ENCODE peak calls at places on chromosomes 11 and 22, in eight cellular contexts. G is NCI-H774; O is brain microvascular endothelial cell; P is amniotic stem cell; B is uterus; I is COR-L47; H is stimulated activated CD8-positive, alpha-beta memory T cell treated with anti-CD3 and anti-CD28 coated beads, Interleukin-4, amount 100 ng/mL, for 1 hour; V is GOT3. T is an unnamed sample.

GRCh38 chr22:23859201-23859600 is 1.5 kb downstream of the SLC2A11 start:
- DNase-seq in G (no peak), O (no peak), P (no peak), B (no peak), I (no peak), H (no peak), V (no peak), T (no peak)

GRCh38 chr11:13720940-13721339 is 52.5 kb downstream of the FAR1 start:
- DNase-seq in G (no peak), O (no peak), P (no peak), B (no peak), I (no peak), H (no peak), V (no peak), T (no peak)

GRCh38 chr11:104127828-104128227 is 36.1 kb downstream of the PDGFD start:
- DNase-seq in G (no peak), O (peak; percentile 55), P (no peak), B (no peak), I (no peak), H (no peak), V (no peak), T (no peak)

GRCh38 chr11:92424281-92424680 is 199.7 kb downstream of the FAT3 start:
- DNase-seq in G (no peak), O (peak; percentile 24), P (no peak), B (no peak), I (no peak), H (no peak), V (no peak), T (no peak)

GRCh38 chr11:76501526-76501925 is 56.7 kb downstream of the EMSY start:
- DNase-seq in G (no peak), O (no peak), P (no peak), B (no peak), I (no peak), H (no peak), V (no peak), T (no peak)

GRCh38 chr22:20093437-20093836 is 13.4 kb downstream of the DGCR8 start:
- DNase-seq in G (no peak), O (no peak), P (no peak), B (no peak), I (no peak), H (no peak), V (no peak), T (no peak)

GRCh38 chr22:26608129-26608528 is 9.7 kb downstream of the CRYBB1 start:
- DNase-seq in G (no peak), O (no peak), P (no peak), B (no peak), I (no peak), H (no peak), V (no peak), T (no peak)

GRCh38 chr11:28910926-28911325 is 802.7 kb downstream of the METTL15 start:
- DNase-seq in G (no peak), O (no peak), P (no peak), B (no peak), I (no peak), H (no peak), V (no peak), T (no peak)

GRCh38 chr11:117221775-117222517 is 9.9 kb downstream of the PCSK7 start:
- DNase-seq in G (no peak), O (no peak), P (no peak), B (peak; percentile 79), I (peak; percentile 66), H (no peak), V (no peak), T (no peak)

GRCh38 chr22:48576333-48577013 is 1251.2 kb downstream of the BRD1 start:
- DNase-seq in G (no peak), O (no peak), P (no peak), B (no peak), I (peak; percentile 34), H (no peak), V (no peak), T (no peak)

GRCh38 chr11:75773595-75774353 is 5.2 kb downstream of the DGAT2 start:
- DNase-seq in G (no peak), O (no peak), P (no peak), B (no peak), I (no peak), H (no peak), V (no peak), T (peak; percentile 83)

GRCh38 chr11:134139873-134140331 is 71.0 kb downstream of the JAM3 start:
- DNase-seq in G (peak; percentile 29), O (peak; percentile 81), P (peak; percentile 62), B (peak; percentile 64), I (peak; percentile 69), H (no peak), V (no peak), T (peak; percentile 6)

GRCh38 chr22:42439821-42440674 is 7.8 kb upstream of the NFAM1 start:
- DNase-seq in G (no peak), O (peak; percentile 9), P (no peak), B (peak; percentile 38), I (no peak), H (no peak), V (no peak), T (peak; percentile 52)

GRCh38 chr22:45207981-45208664 is 32.6 kb downstream of the KIAA0930 start:
- DNase-seq in G (no peak), O (peak; percentile 76), P (no peak), B (no peak), I (no peak), H (no peak), V (no peak), T (no peak)

GRCh38 chr11:126139541-126140091 is 71.8 kb downstream of the RPUSD4 start:
- DNase-seq in G (no peak), O (no peak), P (no peak), B (peak; percentile 64), I (no peak), H (no peak), V (no peak), T (no peak)

GRCh38 chr11:123231777-123232176 is 36.7 kb upstream of the CLMP start:
- DNase-seq in G (no peak), O (no peak), P (no peak), B (no peak), I (no peak), H (no peak), V (no peak), T (no peak)

GRCh38 chr11:96337541-96338530 is 5.2 kb downstream of the MAML2 start:
- DNase-seq in G (no peak), O (no peak), P (no peak), B (no peak), I (no peak), H (no peak), V (no peak), T (peak; percentile 68)

GRCh38 chr22:44496844-44497217 is 1.2 kb downstream of the RTL6 start:
- DNase-seq in G (no peak), O (no peak), P (no peak), B (no peak), I (no peak), H (no peak), V (no peak), T (no peak)

GRCh38 chr11:63817758-63818498 is 4.7 kb downstream of the SPINDOC start:
- DNase-seq in G (no peak), O (no peak), P (no peak), B (no peak), I (no peak), H (no peak), V (no peak), T (no peak)

GRCh38 chr22:17368727-17369552 is at the start of gene CECR2:
- DNase-seq in G (peak; percentile 25), O (no peak), P (no peak), B (peak; percentile 35), I (no peak), H (no peak), V (no peak), T (no peak)

GRCh38 chr22:38347944-38348750 is 30.9 kb upstream of the CSNK1E start:
- DNase-seq in G (no peak), O (no peak), P (no peak), B (peak; percentile 11), I (no peak), H (no peak), V (no peak), T (no peak)

GRCh38 chr22:26894766-26895485 is 237.5 kb downstream of the MIAT start:
- DNase-seq in G (no peak), O (peak; percentile 91), P (peak; percentile 77), B (no peak), I (no peak), H (no peak), V (no peak), T (peak; percentile 49)

GRCh38 chr22:18012528-18012927 is 11.8 kb downstream of the MICAL3 start:
- DNase-seq in G (no peak), O (no peak), P (no peak), B (no peak), I (no peak), H (no peak), V (no peak), T (no peak)

GRCh38 chr11:57294225-57295131 is 30.3 kb downstream of the TNKS1BP1 start:
- DNase-seq in G (peak; percentile 39), O (no peak), P (no peak), B (no peak), I (peak; percentile 77), H (no peak), V (no peak), T (no peak)

GRCh38 chr22:46942816-46943783 is 180.7 kb downstream of the TBC1D22A start:
- DNase-seq in G (no peak), O (no peak), P (no peak), B (peak; percentile 35), I (no peak), H (no peak), V (no peak), T (peak; percentile 65)

GRCh38 chr22:28977481-28977971 is 84.1 kb downstream of the C22orf31 start:
- DNase-seq in G (no peak), O (peak; percentile 28), P (no peak), B (no peak), I (no peak), H (no peak), V (no peak), T (no peak)

GRCh38 chr11:57798905-57799559 is 37.4 kb downstream of the CTNND1 start:
- DNase-seq in G (no peak), O (no peak), P (no peak), B (no peak), I (no peak), H (no peak), V (no peak), T (peak; percentile 39)

GRCh38 chr11:76660533-76661305 is 9.8 kb downstream of the LRRC32 start:
- DNase-seq in G (no peak), O (no peak), P (no peak), B (no peak), I (no peak), H (no peak), V (no peak), T (no peak)

GRCh38 chr11:123218451-123218850 is 23.4 kb upstream of the CLMP start:
- DNase-seq in G (no peak), O (peak; percentile 22), P (no peak), B (no peak), I (no peak), H (no peak), V (no peak), T (no peak)

GRCh38 chr11:75809991-75810390 is 5.0 kb upstream of the UVRAG start:
- DNase-seq in G (no peak), O (no peak), P (no peak), B (no peak), I (no peak), H (no peak), V (no peak), T (peak; percentile 72)

GRCh38 chr11:100876826-100877545 is 189.9 kb downstream of the ARHGAP42 start:
- DNase-seq in G (no peak), O (peak; percentile 94), P (peak; percentile 74), B (no peak), I (no peak), H (no peak), V (no peak), T (no peak)

GRCh38 chr11:10750838-10751580 is at the start of gene CTR9:
- DNase-seq in G (peak; percentile 89), O (peak; percentile 92), P (peak; percentile 93), B (peak; percentile 93), I (peak; percentile 87), H (peak; percentile 64), V (peak; percentile 65), T (peak; percentile 88)

GRCh38 chr11:68329993-68330699 is 17.8 kb downstream of the LRP5 start:
- DNase-seq in G (no peak), O (peak; percentile 11), P (no peak), B (no peak), I (no peak), H (no peak), V (no peak), T (no peak)

GRCh38 chr11:16809901-16810668 is 71.6 kb downstream of the C11orf58 start:
- DNase-seq in G (no peak), O (no peak), P (no peak), B (no peak), I (no peak), H (no peak), V (no peak), T (peak; percentile 29)